ENCODE peak calls at places on chromosomes 1 and 21, in ten cellular contexts. F is IMR-90, E is HCT116, V is K562, B is ovary, G is adrenal gland, A is sigmoid colon, S is heart left ventricle, P is H1, X is GM12878. I is an unnamed sample. For H3K4me1 and H3K27me3, the result is how much of the 10 kb centered on the place peaks cover.

GRCh38 chr21:29571949-29572348 is 273.2 kb downstream of the BACH1 start:
- DNase-seq in S (no peak), G (no peak), A (no peak), B (no peak), X (no peak), F (no peak), P (no peak), E (no peak), V (no peak), I (no peak)

GRCh38 chr1:178541829-178542553 is 29.1 kb downstream of the TEX35 start:
- DNase-seq in B (peak), E (no peak), A (no peak), F (no peak), G (peak), V (peak), X (no peak), P (peak), S (peak), I (no peak)

GRCh38 chr1:38964140-38964548 is 22.5 kb upstream of the RHBDL2 start:
- DNase-seq in A (no peak), V (peak), G (no peak), F (no peak), E (no peak), S (no peak), X (no peak), B (no peak), P (no peak), I (no peak)

GRCh38 chr1:56216173-56216572 is 363.2 kb downstream of the PLPP3 start:
- DNase-seq in B (no peak), X (no peak), E (no peak), G (no peak), P (no peak), F (peak), A (no peak), S (no peak), V (no peak), I (no peak)

GRCh38 chr1:15500184-15500958 is 23.6 kb downstream of the CASP9 start:
- DNase-seq in F (no peak), E (no peak), A (no peak), G (no peak), V (no peak), X (no peak), P (no peak), B (no peak), S (no peak), I (no peak)

GRCh38 chr1:65459397-65459768 is 38.9 kb downstream of the LEPR start:
- DNase-seq in P (no peak), G (no peak), B (no peak), S (no peak), F (peak), V (no peak), E (peak), A (no peak), X (peak), I (no peak)

GRCh38 chr1:180244840-180245239 is 14.8 kb downstream of the LHX4 start:
- DNase-seq in S (no peak), E (no peak), X (no peak), P (no peak), V (no peak), A (peak), G (no peak), B (no peak), F (no peak), I (no peak)

GRCh38 chr1:3968851-3969250 is 68.8 kb upstream of the C1orf174 start:
- DNase-seq in G (no peak), B (no peak), P (peak), V (no peak), E (no peak), X (no peak), A (no peak), S (no peak), F (no peak), I (no peak)

GRCh38 chr1:152884966-152885624 is 7.0 kb downstream of the SMCP start:
- DNase-seq in F (no peak), G (no peak), B (no peak), P (no peak), S (no peak), E (no peak), A (no peak), V (no peak), X (no peak), I (no peak)

GRCh38 chr1:21278898-21279819 is 11.1 kb downstream of the ECE1 start:
- DNase-seq in E (no peak), P (no peak), B (peak), A (no peak), G (peak), S (no peak), F (peak), V (no peak), X (no peak), I (no peak)

GRCh38 chr1:184022651-184023050 is 14.9 kb downstream of the COLGALT2 start:
- DNase-seq in F (peak), V (no peak), S (peak), B (peak), X (no peak), E (no peak), A (no peak), P (no peak), G (no peak), I (no peak)

GRCh38 chr21:17514124-17514481 is 1.3 kb downstream of the CXADR start:
- DNase-seq in X (no peak), P (no peak), B (no peak), V (no peak), S (no peak), F (no peak), G (no peak), E (no peak), A (no peak), I (no peak)

GRCh38 chr1:154607084-154607747 is 770 bp downstream of the ADAR start:
- DNase-seq in E (no peak), G (no peak), V (peak), A (no peak), F (peak), S (no peak), X (no peak), P (no peak), B (no peak), I (no peak)

GRCh38 chr1:154609398-154610380 is 1.7 kb upstream of the ADAR start:
- DNase-seq in X (no peak), S (no peak), E (peak), B (no peak), V (peak), P (peak), G (no peak), F (peak), A (no peak), I (no peak)

GRCh38 chr1:154608522-154609294 is 722 bp upstream of the ADAR start:
- DNase-seq in V (peak), P (peak), F (peak), G (peak), E (no peak), A (peak), S (peak), B (peak), X (no peak), I (no peak)

GRCh38 chr1:154611150-154611865 is 3.3 kb upstream of the ADAR start:
- DNase-seq in X (no peak), G (no peak), B (no peak), F (no peak), A (no peak), E (no peak), V (no peak), S (no peak), P (no peak), I (no peak)

GRCh38 chr1:154607748-154608521 is at the start of gene ADAR:
- DNase-seq in A (peak), E (peak), P (peak), X (peak), B (peak), S (peak), G (peak), V (peak), F (peak), I (peak)
- H3K4me1 ChIP-seq in A (half or more), E (under half), P (under half), X (under half), B (under half), S (under half), G (under half), V (under half), F (under half), I (under half)

GRCh38 chr1:25057188-25057587 is 127.1 kb upstream of the RUNX3 start:
- DNase-seq in G (no peak), B (no peak), S (no peak), X (no peak), E (no peak), A (no peak), P (no peak), V (no peak), F (no peak), I (no peak)
- H3K27me3 ChIP-seq in G (under half), B (under half), S (under half), X (under half), E (under half), A (under half), P (under half), V (half or more), F (half or more), I (under half)

DNA sequence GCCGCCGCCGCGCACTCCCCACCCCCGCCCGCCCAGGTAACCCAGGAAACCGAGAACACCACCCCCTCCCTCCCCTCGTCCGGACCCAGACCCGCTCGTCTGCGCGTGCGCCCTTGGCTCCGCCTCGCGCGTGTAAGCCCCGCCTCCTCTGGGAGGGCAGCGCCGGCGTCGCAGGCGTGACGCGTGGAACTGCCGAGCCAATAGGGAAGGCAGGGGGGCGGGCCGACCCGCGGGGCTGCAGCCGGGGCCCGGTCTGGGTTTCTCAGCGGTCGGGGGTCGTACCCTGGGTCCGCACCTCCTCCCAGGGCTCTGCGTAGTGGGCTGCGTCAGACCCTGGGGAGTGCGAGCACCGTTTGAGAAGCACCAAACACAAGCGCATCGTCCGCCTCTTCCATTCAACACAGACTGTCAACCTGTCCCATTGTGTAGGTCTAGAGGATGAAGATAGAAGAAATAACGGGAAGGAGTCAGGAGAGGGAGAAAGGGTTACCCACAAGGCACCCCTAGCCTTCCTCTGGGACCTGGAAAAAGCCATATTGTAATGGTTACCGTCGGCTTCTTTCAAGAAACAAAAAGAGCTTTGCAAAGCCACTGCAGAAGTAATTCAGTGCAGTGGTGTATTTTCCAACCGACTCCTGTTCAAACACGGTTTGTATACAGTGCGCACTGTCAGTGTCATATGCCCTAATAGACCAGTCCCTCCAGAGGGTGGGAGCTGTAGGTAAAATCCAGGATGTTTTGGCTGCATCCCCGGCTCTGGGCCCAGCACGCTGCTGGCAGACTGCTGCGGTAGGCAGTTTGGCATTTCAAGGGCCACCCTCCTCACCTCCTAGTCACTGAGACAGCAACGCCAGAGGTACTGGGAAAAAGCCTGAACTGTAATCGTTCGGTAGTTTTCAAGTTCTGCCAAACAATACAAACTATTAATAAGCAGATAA is 476 bp upstream of the LYST start:
- DNase-seq in B (peak), X (peak), F (peak), S (peak), A (peak), P (peak), E (peak), V (peak), G (peak), I (peak)
- TF ChIP-seq POLR2A in B (peak), X (peak), F (peak), S (peak), A (peak), P (peak), E (no peak), V (peak), G (peak), I (peak)

GRCh38 chr1:19480282-19480681 is 5.1 kb downstream of the CAPZB start:
- DNase-seq in E (no peak), A (no peak), F (no peak), B (no peak), X (no peak), G (no peak), V (no peak), P (no peak), S (no peak), I (no peak)

GRCh38 chr1:19478241-19478780 is 7.0 kb downstream of the CAPZB start:
- DNase-seq in A (no peak), V (no peak), F (no peak), P (no peak), X (no peak), S (no peak), E (no peak), B (no peak), G (peak), I (no peak)

GRCh38 chr1:19477284-19478240 is 7.8 kb downstream of the CAPZB start:
- DNase-seq in F (no peak), G (peak), X (peak), E (no peak), P (no peak), B (no peak), A (no peak), S (no peak), V (no peak), I (no peak)

GRCh38 chr1:19481826-19482398 is 3.4 kb downstream of the CAPZB start:
- DNase-seq in B (no peak), X (no peak), E (no peak), F (no peak), A (no peak), S (no peak), G (no peak), P (no peak), V (no peak), I (no peak)

GRCh38 chr1:19479351-19480120 is 5.8 kb downstream of the CAPZB start:
- DNase-seq in E (no peak), F (no peak), X (no peak), S (no peak), V (peak), A (no peak), P (no peak), G (no peak), B (no peak), I (no peak)
- H3K4me1 ChIP-seq in E (under half), F (under half), X (half or more), S (half or more), V (half or more), A (half or more), P (under half), G (under half), B (under half), I (half or more)

GRCh38 chr1:246669659-246670058 is 54.5 kb upstream of the SCCPDH start:
- DNase-seq in F (no peak), P (no peak), S (no peak), E (no peak), A (no peak), G (no peak), X (no peak), V (no peak), B (no peak), I (no peak)
- H3K27me3 ChIP-seq in F (under half), P (under half), S (under half), E (under half), A (under half), G (under half), X (under half), V (under half), B (under half), I (under half)

GRCh38 chr1:161216945-161217712 is 2.0 kb downstream of the FCER1G start:
- DNase-seq in X (peak), G (peak), S (no peak), V (no peak), A (peak), F (peak), P (no peak), B (no peak), E (no peak), I (peak)
- TF ChIP-seq POLR2A in X (no peak), G (no peak), S (peak), V (no peak), A (no peak), F (no peak), P (no peak), B (no peak), E (no peak), I (peak)

GRCh38 chr1:1846386-1846918 is 44.4 kb downstream of the GNB1 start:
- DNase-seq in B (no peak), S (no peak), A (no peak), P (no peak), V (no peak), F (no peak), E (no peak), X (no peak), G (no peak), I (no peak)

GRCh38 chr1:1847061-1847460 is 43.8 kb downstream of the GNB1 start:
- DNase-seq in S (no peak), B (no peak), F (no peak), X (no peak), E (no peak), A (no peak), P (no peak), V (peak), G (peak), I (no peak)

GRCh38 chr1:1839311-1839965 is 51.4 kb downstream of the GNB1 start:
- DNase-seq in E (no peak), X (no peak), P (no peak), A (peak), F (no peak), B (no peak), S (no peak), G (no peak), V (no peak), I (no peak)

GRCh38 chr1:1841575-1841991 is 49.3 kb downstream of the GNB1 start:
- DNase-seq in X (no peak), B (no peak), A (no peak), E (no peak), V (no peak), P (no peak), F (no peak), S (no peak), G (no peak), I (no peak)

GRCh38 chr1:1842360-1843146 is 48.3 kb downstream of the GNB1 start:
- DNase-seq in F (no peak), P (no peak), S (no peak), G (no peak), E (no peak), X (no peak), V (no peak), B (no peak), A (peak), I (no peak)
- H3K4me1 ChIP-seq in F (under half), P (under half), S (half or more), G (under half), E (under half), X (under half), V (under half), B (under half), A (half or more), I (under half)

GRCh38 chr1:44422161-44422560 is 17.1 kb downstream of the RNF220 start:
- DNase-seq in F (no peak), X (no peak), E (no peak), S (peak), V (no peak), G (no peak), P (no peak), B (no peak), A (no peak), I (no peak)
- H3K27me3 ChIP-seq in F (half or more), X (under half), E (under half), S (under half), V (under half), G (half or more), P (under half), B (under half), A (under half), I (half or more)

GRCh38 chr1:160094291-160094625 is 4.2 kb downstream of the IGSF8 start:
- DNase-seq in S (no peak), G (no peak), B (no peak), E (no peak), P (no peak), F (no peak), X (no peak), A (no peak), V (no peak), I (no peak)

GRCh38 chr1:160094806-160095205 is 3.6 kb downstream of the IGSF8 start:
- DNase-seq in A (no peak), P (no peak), V (no peak), E (no peak), G (no peak), S (no peak), F (no peak), X (no peak), B (no peak), I (no peak)

GRCh38 chr1:160093069-160093395 is 5.4 kb downstream of the IGSF8 start:
- DNase-seq in G (no peak), F (no peak), E (no peak), V (no peak), P (no peak), X (no peak), B (no peak), A (no peak), S (no peak), I (no peak)

GRCh38 chr1:160092366-160093068 is 5.9 kb downstream of the IGSF8 start:
- DNase-seq in E (no peak), G (no peak), X (no peak), P (no peak), A (no peak), S (no peak), B (no peak), F (no peak), V (no peak), I (no peak)

DNA sequence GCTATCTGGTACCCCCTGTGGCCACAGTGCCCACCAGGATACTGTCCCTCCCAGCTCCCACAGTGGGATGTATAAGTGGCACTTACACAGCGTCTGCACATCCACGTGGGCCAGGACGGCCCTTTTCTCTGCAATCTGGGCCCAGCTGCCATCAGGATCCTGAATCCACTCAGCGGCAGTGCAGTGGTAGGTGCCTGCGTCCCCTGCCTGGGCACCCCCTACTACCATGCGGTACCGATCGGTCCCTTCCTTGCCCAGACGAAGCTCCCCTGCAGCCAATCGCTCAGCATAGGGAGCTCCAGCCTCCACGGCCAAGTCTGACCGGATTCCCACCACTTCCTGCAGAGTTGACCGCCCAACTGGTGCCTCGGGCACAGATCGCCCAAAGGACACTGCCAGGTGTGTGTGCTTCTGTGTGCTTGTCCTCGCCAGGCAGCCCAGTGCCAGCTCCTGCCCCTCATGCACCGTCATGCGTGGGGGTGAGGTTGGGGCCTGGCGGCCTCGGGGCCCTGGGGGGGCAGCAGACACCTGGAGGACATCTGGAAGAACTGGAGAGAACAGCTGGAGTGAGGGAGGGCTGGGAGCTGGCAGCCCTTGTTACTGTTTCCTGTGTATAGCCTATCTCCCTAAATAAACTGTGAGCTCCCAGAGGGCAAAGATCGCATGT is 4.7 kb downstream of the IGSF8 start:
- DNase-seq in S (no peak), P (no peak), V (no peak), B (no peak), X (no peak), G (no peak), A (no peak), F (no peak), E (no peak), I (no peak)
- TF ChIP-seq POLR2A in S (no peak), P (no peak), V (no peak), B (no peak), X (no peak), G (no peak), A (no peak), F (no peak), E (no peak), I (no peak)

DNA sequence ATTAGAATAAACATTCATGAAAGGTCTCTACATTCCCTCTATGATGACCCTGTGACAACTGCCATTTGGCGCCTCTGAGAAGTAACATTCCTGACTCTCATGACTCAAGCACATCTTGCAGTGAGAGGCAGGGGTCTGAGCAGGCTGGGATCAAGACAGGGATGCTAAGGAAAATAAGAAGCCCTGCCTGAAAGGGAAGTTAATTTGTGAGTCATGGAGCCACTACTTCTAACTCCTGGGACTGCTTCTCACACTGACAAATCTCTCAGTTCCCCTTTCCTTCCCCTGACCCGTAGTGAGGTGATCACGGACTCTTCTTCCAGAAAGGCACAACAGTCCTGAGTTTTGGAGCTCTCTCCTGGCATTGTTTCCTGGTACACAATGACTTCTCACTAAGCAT is 231.9 kb downstream of the TNR start:
- DNase-seq in A (no peak), S (no peak), G (no peak), E (no peak), X (no peak), V (no peak), F (no peak), B (no peak), P (no peak), I (no peak)
- H3K4me1 ChIP-seq in A (under half), S (under half), G (under half), E (under half), X (under half), V (under half), F (under half), B (under half), P (under half), I (under half)